ENCODE peak calls at places on chromosomes 4 and X, in five cellular contexts. L is CD4-positive, alpha-beta T cell; E is Caco-2; P is tibial artery; Y is CD8-positive, alpha-beta memory T cell. I is an unnamed sample. For H3K27me3, the result is how much of the 10 kb centered on the place peaks cover.

GRCh38 chr4:10606483-10607155 is 77.9 kb downstream of the CLNK start:
- DNase-seq in L (no peak), E (no peak), P (no peak), Y (no peak), I (no peak)

GRCh38 chrX:24259544-24260240 is 54.2 kb downstream of the SUPT20HL2 start:
- DNase-seq in L (no peak), E (peak), P (no peak), Y (no peak), I (peak)

GRCh38 chr4:4386296-4386735 is 586 bp upstream of the NSG1 start:
- DNase-seq in L (peak), E (no peak), P (no peak), Y (no peak), I (no peak)

GRCh38 chr4:92304636-92305035 is 870 bp downstream of the GRID2 start:
- DNase-seq in L (no peak), E (no peak), P (no peak), Y (no peak), I (no peak)

GRCh38 chr4:181966084-181966483 is 277.1 kb upstream of the TENM3 start:
- DNase-seq in L (no peak), E (no peak), P (no peak), Y (no peak), I (no peak)

GRCh38 chrX:20481632-20482031 is 214.9 kb upstream of the RPS6KA3 start:
- DNase-seq in L (no peak), E (no peak), P (no peak), Y (no peak), I (no peak)

GRCh38 chr4:37715889-37716402 is 29.8 kb upstream of the RELL1 start:
- DNase-seq in L (no peak), E (no peak), P (no peak), Y (no peak), I (no peak)

GRCh38 chrX:128106630-128107029 is 54.4 kb upstream of the ACTRT1 start:
- DNase-seq in L (no peak), E (no peak), P (no peak), Y (no peak), I (no peak)

GRCh38 chr4:151691639-151692442 is 69.0 kb downstream of the GATB start:
- DNase-seq in L (no peak), E (no peak), P (no peak), Y (no peak), I (no peak)

GRCh38 chrX:26848511-26848910 is 614.6 kb downstream of the PPP4R3C start:
- DNase-seq in L (no peak), E (no peak), P (no peak), Y (no peak), I (no peak)

GRCh38 chrX:38861489-38861888 is 60.2 kb downstream of the MID1IP1 start:
- DNase-seq in L (no peak), E (no peak), P (no peak), Y (no peak), I (no peak)

GRCh38 chrX:53039239-53039638 is 9.3 kb upstream of the GPR173 start:
- DNase-seq in L (no peak), E (no peak), P (no peak), Y (no peak), I (no peak)

GRCh38 chr4:1044469-1045192 is 33.2 kb downstream of the FGFRL1 start:
- DNase-seq in L (no peak), E (peak), P (peak), Y (no peak), I (no peak)

GRCh38 chrX:9337056-9337455 is 127.8 kb upstream of the TBL1X start:
- DNase-seq in L (no peak), E (no peak), P (no peak), Y (no peak), I (no peak)

GRCh38 chrX:29308726-29309125 is 721.5 kb downstream of the IL1RAPL1 start:
- DNase-seq in L (no peak), E (no peak), P (no peak), Y (no peak), I (no peak)

GRCh38 chr4:69617083-69617694 is 22.3 kb downstream of the UGT2A2 start:
- DNase-seq in L (no peak), E (no peak), P (no peak), Y (no peak), I (peak)

GRCh38 chr4:12499693-12500092 is 984.4 kb downstream of the RAB28 start:
- DNase-seq in L (no peak), E (peak), P (no peak), Y (no peak), I (no peak)
- H3K27me3 ChIP-seq in L (under half), E (under half), P (under half), Y (under half), I (under half)

GRCh38 chr4:23981328-23981727 is 91.5 kb upstream of the PPARGC1A start:
- DNase-seq in L (no peak), E (no peak), P (no peak), Y (no peak), I (peak)
- H3K27me3 ChIP-seq in L (under half), E (under half), P (under half), Y (under half), I (under half)

GRCh38 chr4:113821851-113822250 is 60.3 kb upstream of the CAMK2D start:
- DNase-seq in L (no peak), E (no peak), P (no peak), Y (no peak), I (no peak)

GRCh38 chr4:113820164-113820563 is 58.6 kb upstream of the CAMK2D start:
- DNase-seq in L (no peak), E (no peak), P (no peak), Y (no peak), I (no peak)

GRCh38 chr4:113822555-113823290 is 61.2 kb upstream of the CAMK2D start:
- DNase-seq in L (no peak), E (no peak), P (no peak), Y (no peak), I (no peak)

GRCh38 chr4:113825272-113825671 is 63.7 kb upstream of the CAMK2D start:
- DNase-seq in L (peak), E (no peak), P (no peak), Y (no peak), I (no peak)

GRCh38 chr4:113823291-113823659 is 61.7 kb upstream of the CAMK2D start:
- DNase-seq in L (no peak), E (no peak), P (no peak), Y (no peak), I (no peak)
- H3K27me3 ChIP-seq in L (under half), E (under half), P (under half), Y (under half), I (under half)

DNA sequence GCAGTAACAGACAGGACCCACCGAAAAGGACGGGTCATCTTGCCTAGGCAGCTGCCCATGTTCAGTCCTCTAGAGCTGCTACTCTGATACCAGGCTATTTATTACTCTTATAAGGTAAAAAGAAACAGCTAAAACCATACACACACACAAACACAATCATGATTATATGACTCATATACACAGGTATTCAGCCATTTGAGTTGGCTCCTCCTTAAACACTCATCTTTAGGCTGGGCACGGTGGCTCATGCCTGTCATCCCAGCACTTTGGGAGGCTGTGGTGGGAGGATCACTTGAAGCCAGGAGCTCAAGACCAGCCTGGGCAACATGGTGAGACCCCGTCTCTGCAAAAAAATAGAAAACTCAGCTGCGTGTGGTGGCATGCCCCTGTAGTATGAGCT is 76.6 kb downstream of the F11 start:
- DNase-seq in L (no peak), E (no peak), P (no peak), Y (no peak), I (no peak)
- H3K27me3 ChIP-seq in L (under half), E (under half), P (under half), Y (under half), I (under half)

GRCh38 chr4:99832854-99833253 is 16.2 kb downstream of the DAPP1 start:
- DNase-seq in L (no peak), E (no peak), P (no peak), Y (no peak), I (no peak)
- H3K27me3 ChIP-seq in L (under half), E (under half), P (under half), Y (under half), I (under half)

DNA sequence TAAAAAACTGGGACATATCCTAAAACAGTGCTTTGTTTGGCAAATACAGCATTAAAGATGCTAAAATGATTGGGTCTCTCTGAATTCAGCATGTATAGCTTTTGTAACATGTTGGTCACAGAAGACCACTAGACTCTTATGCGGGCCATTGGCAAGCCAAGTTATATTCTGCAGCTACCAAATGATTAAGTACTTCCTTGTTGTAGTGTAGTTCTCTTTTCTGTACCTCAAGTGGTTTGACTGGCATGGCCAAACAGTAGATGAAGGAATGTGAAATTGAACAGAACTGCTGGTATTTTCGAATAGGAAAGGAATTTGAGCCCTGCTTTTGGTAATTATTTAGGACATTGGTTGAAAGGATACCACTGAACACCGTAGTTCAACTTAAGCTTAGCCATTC is 193.9 kb upstream of the GPC4 start:
- DNase-seq in L (no peak), E (no peak), P (no peak), Y (no peak), I (no peak)
- H3K27me3 ChIP-seq in L (under half), E (under half), P (under half), Y (under half), I (under half)

I was measured in kidney epithelial cell.